ENCODE peak calls at places on chromosome 13, in nine cellular contexts. One of them, this sample, is unnamed.

GRCh38 chr13:27014406-27015359 is 156.9 kb downstream of the USP12 start:
- DNase-seq in Calu3: no peak
- DNase-seq in breast epithelium: no peak
- DNase-seq in activated CD4-positive, alpha-beta T cell treated with anti-CD3 and anti-CD28 coated beads, Interleukin-2, amount 10 ng/mL, durations not matched to agents 7 days and 5 days: no peak
- DNase-seq in LHCN-M2: no peak
- DNase-seq in HT-29: no peak
- DNase-seq in choroid plexus epithelial cell: no peak
- DNase-seq in iris pigment epithelial cell: no peak
- DNase-seq in activated gamma-delta T cell treated with anti-CD3 and anti-CD28 coated beads, Interleukin-2, amount 50 U/mL, for 16 hours: no peak
- DNase-seq in this sample: no peak

GRCh38 chr13:66216723-66217122 is 1013.4 kb downstream of the PCDH9 start:
- DNase-seq in activated gamma-delta T cell treated with anti-CD3 and anti-CD28 coated beads, Interleukin-2, amount 50 U/mL, for 16 hours: no peak
- DNase-seq in choroid plexus epithelial cell: peak; percentile 26
- DNase-seq in Calu3: no peak
- DNase-seq in iris pigment epithelial cell: no peak
- DNase-seq in activated CD4-positive, alpha-beta T cell treated with anti-CD3 and anti-CD28 coated beads, Interleukin-2, amount 10 ng/mL, durations not matched to agents 7 days and 5 days: no peak
- DNase-seq in LHCN-M2: peak; percentile 23
- DNase-seq in breast epithelium: no peak
- DNase-seq in HT-29: no peak
- DNase-seq in this sample: no peak

GRCh38 chr13:98368019-98368418 is 190.9 kb upstream of the RNF113B start:
- DNase-seq in activated gamma-delta T cell treated with anti-CD3 and anti-CD28 coated beads, Interleukin-2, amount 50 U/mL, for 16 hours: no peak
- DNase-seq in activated CD4-positive, alpha-beta T cell treated with anti-CD3 and anti-CD28 coated beads, Interleukin-2, amount 10 ng/mL, durations not matched to agents 7 days and 5 days: no peak
- DNase-seq in LHCN-M2: peak; percentile 25
- DNase-seq in breast epithelium: no peak
- DNase-seq in iris pigment epithelial cell: peak; percentile 87
- DNase-seq in Calu3: no peak
- DNase-seq in HT-29: no peak
- DNase-seq in choroid plexus epithelial cell: peak; percentile 70
- DNase-seq in this sample: no peak

GRCh38 chr13:100131863-100132574 is 43.1 kb downstream of the PCCA start:
- DNase-seq in Calu3: no peak
- DNase-seq in breast epithelium: no peak
- DNase-seq in LHCN-M2: peak; percentile 90
- DNase-seq in activated gamma-delta T cell treated with anti-CD3 and anti-CD28 coated beads, Interleukin-2, amount 50 U/mL, for 16 hours: no peak
- DNase-seq in choroid plexus epithelial cell: peak; percentile 88
- DNase-seq in activated CD4-positive, alpha-beta T cell treated with anti-CD3 and anti-CD28 coated beads, Interleukin-2, amount 10 ng/mL, durations not matched to agents 7 days and 5 days: no peak
- DNase-seq in HT-29: no peak
- DNase-seq in iris pigment epithelial cell: peak; percentile 98
- DNase-seq in this sample: no peak

GRCh38 chr13:95385808-95386207 is 84.6 kb upstream of the ABCC4 start:
- DNase-seq in iris pigment epithelial cell: no peak
- DNase-seq in HT-29: no peak
- DNase-seq in Calu3: no peak
- DNase-seq in choroid plexus epithelial cell: peak; percentile 8
- DNase-seq in activated gamma-delta T cell treated with anti-CD3 and anti-CD28 coated beads, Interleukin-2, amount 50 U/mL, for 16 hours: no peak
- DNase-seq in LHCN-M2: peak; percentile 27
- DNase-seq in breast epithelium: no peak
- DNase-seq in activated CD4-positive, alpha-beta T cell treated with anti-CD3 and anti-CD28 coated beads, Interleukin-2, amount 10 ng/mL, durations not matched to agents 7 days and 5 days: no peak
- DNase-seq in this sample: no peak

GRCh38 chr13:41271456-41272285 is 8.3 kb upstream of the MTRF1 start:
- DNase-seq in Calu3: no peak
- DNase-seq in LHCN-M2: no peak
- DNase-seq in iris pigment epithelial cell: no peak
- DNase-seq in breast epithelium: no peak
- DNase-seq in activated gamma-delta T cell treated with anti-CD3 and anti-CD28 coated beads, Interleukin-2, amount 50 U/mL, for 16 hours: no peak
- DNase-seq in activated CD4-positive, alpha-beta T cell treated with anti-CD3 and anti-CD28 coated beads, Interleukin-2, amount 10 ng/mL, durations not matched to agents 7 days and 5 days: no peak
- DNase-seq in choroid plexus epithelial cell: no peak
- DNase-seq in HT-29: no peak
- DNase-seq in this sample: no peak

GRCh38 chr13:49836516-49836915 is 44.0 kb upstream of the KPNA3 start:
- DNase-seq in Calu3: no peak
- DNase-seq in activated CD4-positive, alpha-beta T cell treated with anti-CD3 and anti-CD28 coated beads, Interleukin-2, amount 10 ng/mL, durations not matched to agents 7 days and 5 days: no peak
- DNase-seq in iris pigment epithelial cell: no peak
- DNase-seq in breast epithelium: no peak
- DNase-seq in activated gamma-delta T cell treated with anti-CD3 and anti-CD28 coated beads, Interleukin-2, amount 50 U/mL, for 16 hours: no peak
- DNase-seq in LHCN-M2: no peak
- DNase-seq in choroid plexus epithelial cell: peak; percentile 68
- DNase-seq in HT-29: no peak
- DNase-seq in this sample: no peak

GRCh38 chr13:91369432-91369831 is 21.9 kb downstream of the MIR17HG start:
- DNase-seq in activated CD4-positive, alpha-beta T cell treated with anti-CD3 and anti-CD28 coated beads, Interleukin-2, amount 10 ng/mL, durations not matched to agents 7 days and 5 days: no peak
- DNase-seq in breast epithelium: no peak
- DNase-seq in choroid plexus epithelial cell: peak; percentile 41
- DNase-seq in HT-29: no peak
- DNase-seq in iris pigment epithelial cell: peak; percentile 47
- DNase-seq in LHCN-M2: peak; percentile 60
- DNase-seq in activated gamma-delta T cell treated with anti-CD3 and anti-CD28 coated beads, Interleukin-2, amount 50 U/mL, for 16 hours: no peak
- DNase-seq in Calu3: no peak
- DNase-seq in this sample: no peak

GRCh38 chr13:60397693-60398437 is 845 bp downstream of the TDRD3 start:
- DNase-seq in choroid plexus epithelial cell: peak; percentile 79
- DNase-seq in LHCN-M2: peak; percentile 65
- DNase-seq in HT-29: peak; percentile 75
- DNase-seq in Calu3: peak; percentile 10
- DNase-seq in breast epithelium: peak; percentile 59
- DNase-seq in activated gamma-delta T cell treated with anti-CD3 and anti-CD28 coated beads, Interleukin-2, amount 50 U/mL, for 16 hours: no peak
- DNase-seq in iris pigment epithelial cell: peak; percentile 81
- DNase-seq in activated CD4-positive, alpha-beta T cell treated with anti-CD3 and anti-CD28 coated beads, Interleukin-2, amount 10 ng/mL, durations not matched to agents 7 days and 5 days: peak; percentile 36
- DNase-seq in this sample: peak; percentile 92

GRCh38 chr13:37109080-37109678 is 3.7 kb upstream of the CSNK1A1L start:
- DNase-seq in breast epithelium: no peak
- DNase-seq in Calu3: peak; percentile 11
- DNase-seq in choroid plexus epithelial cell: peak; percentile 79
- DNase-seq in HT-29: peak; percentile 78
- DNase-seq in activated CD4-positive, alpha-beta T cell treated with anti-CD3 and anti-CD28 coated beads, Interleukin-2, amount 10 ng/mL, durations not matched to agents 7 days and 5 days: no peak
- DNase-seq in activated gamma-delta T cell treated with anti-CD3 and anti-CD28 coated beads, Interleukin-2, amount 50 U/mL, for 16 hours: no peak
- DNase-seq in iris pigment epithelial cell: peak; percentile 59
- DNase-seq in LHCN-M2: peak; percentile 49
- DNase-seq in this sample: no peak

GRCh38 chr13:44378277-44378676 is 4.7 kb downstream of the SERP2 start:
- DNase-seq in HT-29: peak; percentile 67
- DNase-seq in choroid plexus epithelial cell: no peak
- DNase-seq in breast epithelium: no peak
- DNase-seq in activated gamma-delta T cell treated with anti-CD3 and anti-CD28 coated beads, Interleukin-2, amount 50 U/mL, for 16 hours: no peak
- DNase-seq in LHCN-M2: no peak
- DNase-seq in iris pigment epithelial cell: no peak
- DNase-seq in activated CD4-positive, alpha-beta T cell treated with anti-CD3 and anti-CD28 coated beads, Interleukin-2, amount 10 ng/mL, durations not matched to agents 7 days and 5 days: no peak
- DNase-seq in Calu3: no peak
- DNase-seq in this sample: no peak

GRCh38 chr13:113121928-113122420 is 625 bp upstream of the F10 start:
- DNase-seq in activated CD4-positive, alpha-beta T cell treated with anti-CD3 and anti-CD28 coated beads, Interleukin-2, amount 10 ng/mL, durations not matched to agents 7 days and 5 days: no peak
- DNase-seq in breast epithelium: peak; percentile 40
- DNase-seq in LHCN-M2: no peak
- DNase-seq in activated gamma-delta T cell treated with anti-CD3 and anti-CD28 coated beads, Interleukin-2, amount 50 U/mL, for 16 hours: no peak
- DNase-seq in choroid plexus epithelial cell: no peak
- DNase-seq in iris pigment epithelial cell: no peak
- DNase-seq in HT-29: no peak
- DNase-seq in Calu3: no peak
- DNase-seq in this sample: no peak

GRCh38 chr13:105139380-105140285 is 1395.8 kb downstream of the EFNB2 start:
- DNase-seq in HT-29: peak; percentile 86
- DNase-seq in activated CD4-positive, alpha-beta T cell treated with anti-CD3 and anti-CD28 coated beads, Interleukin-2, amount 10 ng/mL, durations not matched to agents 7 days and 5 days: peak; percentile 79
- DNase-seq in activated gamma-delta T cell treated with anti-CD3 and anti-CD28 coated beads, Interleukin-2, amount 50 U/mL, for 16 hours: peak; percentile 45
- DNase-seq in LHCN-M2: peak; percentile 63
- DNase-seq in choroid plexus epithelial cell: peak; percentile 8
- DNase-seq in iris pigment epithelial cell: no peak
- DNase-seq in breast epithelium: no peak
- DNase-seq in Calu3: no peak
- DNase-seq in this sample: no peak

GRCh38 chr13:25727776-25728175 is 324.0 kb downstream of the SHISA2 start:
- DNase-seq in iris pigment epithelial cell: no peak
- DNase-seq in choroid plexus epithelial cell: no peak
- DNase-seq in LHCN-M2: no peak
- DNase-seq in activated gamma-delta T cell treated with anti-CD3 and anti-CD28 coated beads, Interleukin-2, amount 50 U/mL, for 16 hours: no peak
- DNase-seq in Calu3: no peak
- DNase-seq in breast epithelium: no peak
- DNase-seq in activated CD4-positive, alpha-beta T cell treated with anti-CD3 and anti-CD28 coated beads, Interleukin-2, amount 10 ng/mL, durations not matched to agents 7 days and 5 days: no peak
- DNase-seq in HT-29: no peak
- DNase-seq in this sample: no peak

GRCh38 chr13:113531041-113531873 is 40.7 kb upstream of the DCUN1D2 start:
- DNase-seq in iris pigment epithelial cell: no peak
- DNase-seq in choroid plexus epithelial cell: no peak
- DNase-seq in HT-29: no peak
- DNase-seq in activated gamma-delta T cell treated with anti-CD3 and anti-CD28 coated beads, Interleukin-2, amount 50 U/mL, for 16 hours: no peak
- DNase-seq in Calu3: no peak
- DNase-seq in breast epithelium: peak; percentile 46
- DNase-seq in LHCN-M2: no peak
- DNase-seq in activated CD4-positive, alpha-beta T cell treated with anti-CD3 and anti-CD28 coated beads, Interleukin-2, amount 10 ng/mL, durations not matched to agents 7 days and 5 days: no peak
- DNase-seq in this sample: no peak

GRCh38 chr13:95509521-95510315 is 42.8 kb upstream of the CLDN10 start:
- DNase-seq in choroid plexus epithelial cell: peak; percentile 30
- DNase-seq in LHCN-M2: peak; percentile 91
- DNase-seq in activated CD4-positive, alpha-beta T cell treated with anti-CD3 and anti-CD28 coated beads, Interleukin-2, amount 10 ng/mL, durations not matched to agents 7 days and 5 days: no peak
- DNase-seq in breast epithelium: no peak
- DNase-seq in HT-29: no peak
- DNase-seq in activated gamma-delta T cell treated with anti-CD3 and anti-CD28 coated beads, Interleukin-2, amount 50 U/mL, for 16 hours: no peak
- DNase-seq in Calu3: no peak
- DNase-seq in iris pigment epithelial cell: peak; percentile 40
- DNase-seq in this sample: no peak

GRCh38 chr13:46303743-46304385 is 83.2 kb downstream of the RUBCNL start:
- DNase-seq in LHCN-M2: no peak
- DNase-seq in Calu3: no peak
- DNase-seq in activated gamma-delta T cell treated with anti-CD3 and anti-CD28 coated beads, Interleukin-2, amount 50 U/mL, for 16 hours: no peak
- DNase-seq in iris pigment epithelial cell: no peak
- DNase-seq in HT-29: no peak
- DNase-seq in choroid plexus epithelial cell: no peak
- DNase-seq in breast epithelium: no peak
- DNase-seq in activated CD4-positive, alpha-beta T cell treated with anti-CD3 and anti-CD28 coated beads, Interleukin-2, amount 10 ng/mL, durations not matched to agents 7 days and 5 days: no peak
- DNase-seq in this sample: no peak

GRCh38 chr13:40026741-40027140 is 371.3 kb downstream of the COG6 start:
- DNase-seq in Calu3: no peak
- DNase-seq in choroid plexus epithelial cell: no peak
- DNase-seq in activated CD4-positive, alpha-beta T cell treated with anti-CD3 and anti-CD28 coated beads, Interleukin-2, amount 10 ng/mL, durations not matched to agents 7 days and 5 days: peak; percentile 24
- DNase-seq in breast epithelium: no peak
- DNase-seq in LHCN-M2: no peak
- DNase-seq in iris pigment epithelial cell: no peak
- DNase-seq in HT-29: no peak
- DNase-seq in activated gamma-delta T cell treated with anti-CD3 and anti-CD28 coated beads, Interleukin-2, amount 50 U/mL, for 16 hours: peak; percentile 25
- DNase-seq in this sample: no peak

GRCh38 chr13:36293497-36293896 is 4.1 kb downstream of the CCDC169 start:
- DNase-seq in LHCN-M2: no peak
- DNase-seq in iris pigment epithelial cell: no peak
- DNase-seq in activated gamma-delta T cell treated with anti-CD3 and anti-CD28 coated beads, Interleukin-2, amount 50 U/mL, for 16 hours: no peak
- DNase-seq in breast epithelium: no peak
- DNase-seq in Calu3: no peak
- DNase-seq in activated CD4-positive, alpha-beta T cell treated with anti-CD3 and anti-CD28 coated beads, Interleukin-2, amount 10 ng/mL, durations not matched to agents 7 days and 5 days: no peak
- DNase-seq in choroid plexus epithelial cell: no peak
- DNase-seq in HT-29: no peak
- DNase-seq in this sample: no peak

GRCh38 chr13:23443878-23444277 is 10.4 kb upstream of the SACS start:
- DNase-seq in iris pigment epithelial cell: no peak
- DNase-seq in Calu3: no peak
- DNase-seq in breast epithelium: no peak
- DNase-seq in activated CD4-positive, alpha-beta T cell treated with anti-CD3 and anti-CD28 coated beads, Interleukin-2, amount 10 ng/mL, durations not matched to agents 7 days and 5 days: no peak
- DNase-seq in HT-29: no peak
- DNase-seq in activated gamma-delta T cell treated with anti-CD3 and anti-CD28 coated beads, Interleukin-2, amount 50 U/mL, for 16 hours: no peak
- DNase-seq in LHCN-M2: peak; percentile 41
- DNase-seq in choroid plexus epithelial cell: no peak
- DNase-seq in this sample: no peak

GRCh38 chr13:110399801-110400200 is 92.7 kb downstream of the COL4A2 start:
- DNase-seq in HT-29: no peak
- DNase-seq in breast epithelium: no peak
- DNase-seq in choroid plexus epithelial cell: peak; percentile 85
- DNase-seq in iris pigment epithelial cell: peak; percentile 85
- DNase-seq in LHCN-M2: no peak
- DNase-seq in activated CD4-positive, alpha-beta T cell treated with anti-CD3 and anti-CD28 coated beads, Interleukin-2, amount 10 ng/mL, durations not matched to agents 7 days and 5 days: no peak
- DNase-seq in activated gamma-delta T cell treated with anti-CD3 and anti-CD28 coated beads, Interleukin-2, amount 50 U/mL, for 16 hours: no peak
- DNase-seq in Calu3: no peak
- DNase-seq in this sample: no peak

GRCh38 chr13:90926459-90926858 is 421.0 kb upstream of the MIR17HG start:
- DNase-seq in Calu3: no peak
- DNase-seq in activated CD4-positive, alpha-beta T cell treated with anti-CD3 and anti-CD28 coated beads, Interleukin-2, amount 10 ng/mL, durations not matched to agents 7 days and 5 days: no peak
- DNase-seq in activated gamma-delta T cell treated with anti-CD3 and anti-CD28 coated beads, Interleukin-2, amount 50 U/mL, for 16 hours: no peak
- DNase-seq in choroid plexus epithelial cell: no peak
- DNase-seq in LHCN-M2: no peak
- DNase-seq in HT-29: no peak
- DNase-seq in iris pigment epithelial cell: no peak
- DNase-seq in breast epithelium: no peak
- DNase-seq in this sample: no peak

GRCh38 chr13:113526466-113527220 is 36.1 kb upstream of the DCUN1D2 start:
- DNase-seq in LHCN-M2: no peak
- DNase-seq in HT-29: peak; percentile 8
- DNase-seq in activated gamma-delta T cell treated with anti-CD3 and anti-CD28 coated beads, Interleukin-2, amount 50 U/mL, for 16 hours: no peak
- DNase-seq in activated CD4-positive, alpha-beta T cell treated with anti-CD3 and anti-CD28 coated beads, Interleukin-2, amount 10 ng/mL, durations not matched to agents 7 days and 5 days: no peak
- DNase-seq in iris pigment epithelial cell: no peak
- DNase-seq in Calu3: no peak
- DNase-seq in choroid plexus epithelial cell: no peak
- DNase-seq in breast epithelium: peak; percentile 9
- DNase-seq in this sample: no peak

GRCh38 chr13:102877285-102877684 is 31.5 kb downstream of the ERCC5 start:
- DNase-seq in LHCN-M2: peak; percentile 70
- DNase-seq in activated CD4-positive, alpha-beta T cell treated with anti-CD3 and anti-CD28 coated beads, Interleukin-2, amount 10 ng/mL, durations not matched to agents 7 days and 5 days: no peak
- DNase-seq in iris pigment epithelial cell: peak; percentile 87
- DNase-seq in breast epithelium: no peak
- DNase-seq in Calu3: no peak
- DNase-seq in HT-29: no peak
- DNase-seq in choroid plexus epithelial cell: peak; percentile 88
- DNase-seq in activated gamma-delta T cell treated with anti-CD3 and anti-CD28 coated beads, Interleukin-2, amount 50 U/mL, for 16 hours: no peak
- DNase-seq in this sample: no peak

GRCh38 chr13:23488442-23488841 is 54.9 kb upstream of the SACS start:
- DNase-seq in breast epithelium: no peak
- DNase-seq in HT-29: peak; percentile 74
- DNase-seq in activated CD4-positive, alpha-beta T cell treated with anti-CD3 and anti-CD28 coated beads, Interleukin-2, amount 10 ng/mL, durations not matched to agents 7 days and 5 days: no peak
- DNase-seq in Calu3: no peak
- DNase-seq in LHCN-M2: peak; percentile 96
- DNase-seq in choroid plexus epithelial cell: peak; percentile 66
- DNase-seq in iris pigment epithelial cell: peak; percentile 68
- DNase-seq in activated gamma-delta T cell treated with anti-CD3 and anti-CD28 coated beads, Interleukin-2, amount 50 U/mL, for 16 hours: no peak
- DNase-seq in this sample: no peak

GRCh38 chr13:113411216-113412023 is 41.9 kb downstream of the ADPRHL1 start:
- DNase-seq in iris pigment epithelial cell: peak; percentile 96
- DNase-seq in activated gamma-delta T cell treated with anti-CD3 and anti-CD28 coated beads, Interleukin-2, amount 50 U/mL, for 16 hours: no peak
- DNase-seq in activated CD4-positive, alpha-beta T cell treated with anti-CD3 and anti-CD28 coated beads, Interleukin-2, amount 10 ng/mL, durations not matched to agents 7 days and 5 days: no peak
- DNase-seq in HT-29: peak; percentile 65
- DNase-seq in LHCN-M2: peak; percentile 99
- DNase-seq in choroid plexus epithelial cell: peak; percentile 91
- DNase-seq in breast epithelium: no peak
- DNase-seq in Calu3: no peak
- DNase-seq in this sample: no peak

GRCh38 chr13:112442483-112443090 is 66.4 kb downstream of the SPACA7 start:
- DNase-seq in HT-29: no peak
- DNase-seq in activated gamma-delta T cell treated with anti-CD3 and anti-CD28 coated beads, Interleukin-2, amount 50 U/mL, for 16 hours: no peak
- DNase-seq in Calu3: no peak
- DNase-seq in activated CD4-positive, alpha-beta T cell treated with anti-CD3 and anti-CD28 coated beads, Interleukin-2, amount 10 ng/mL, durations not matched to agents 7 days and 5 days: no peak
- DNase-seq in LHCN-M2: no peak
- DNase-seq in breast epithelium: no peak
- DNase-seq in choroid plexus epithelial cell: no peak
- DNase-seq in iris pigment epithelial cell: no peak
- DNase-seq in this sample: peak; percentile 85

GRCh38 chr13:41649659-41650058 is 192.3 kb downstream of the RGCC start:
- DNase-seq in iris pigment epithelial cell: peak; percentile 72
- DNase-seq in activated gamma-delta T cell treated with anti-CD3 and anti-CD28 coated beads, Interleukin-2, amount 50 U/mL, for 16 hours: no peak
- DNase-seq in activated CD4-positive, alpha-beta T cell treated with anti-CD3 and anti-CD28 coated beads, Interleukin-2, amount 10 ng/mL, durations not matched to agents 7 days and 5 days: no peak
- DNase-seq in HT-29: peak; percentile 58
- DNase-seq in LHCN-M2: peak; percentile 29
- DNase-seq in choroid plexus epithelial cell: peak; percentile 79
- DNase-seq in Calu3: no peak
- DNase-seq in breast epithelium: no peak
- DNase-seq in this sample: no peak

GRCh38 chr13:35712907-35713685 is 236.6 kb upstream of the MAB21L1 start:
- DNase-seq in Calu3: no peak
- DNase-seq in activated gamma-delta T cell treated with anti-CD3 and anti-CD28 coated beads, Interleukin-2, amount 50 U/mL, for 16 hours: no peak
- DNase-seq in iris pigment epithelial cell: peak; percentile 61
- DNase-seq in HT-29: no peak
- DNase-seq in choroid plexus epithelial cell: peak; percentile 56
- DNase-seq in breast epithelium: no peak
- DNase-seq in LHCN-M2: no peak
- DNase-seq in activated CD4-positive, alpha-beta T cell treated with anti-CD3 and anti-CD28 coated beads, Interleukin-2, amount 10 ng/mL, durations not matched to agents 7 days and 5 days: no peak
- DNase-seq in this sample: no peak

GRCh38 chr13:34155931-34156607 is 338.1 kb downstream of the RFC3 start:
- DNase-seq in HT-29: peak; percentile 89
- DNase-seq in iris pigment epithelial cell: peak; percentile 81
- DNase-seq in LHCN-M2: peak; percentile 30
- DNase-seq in Calu3: no peak
- DNase-seq in activated CD4-positive, alpha-beta T cell treated with anti-CD3 and anti-CD28 coated beads, Interleukin-2, amount 10 ng/mL, durations not matched to agents 7 days and 5 days: no peak
- DNase-seq in breast epithelium: no peak
- DNase-seq in choroid plexus epithelial cell: peak; percentile 57
- DNase-seq in activated gamma-delta T cell treated with anti-CD3 and anti-CD28 coated beads, Interleukin-2, amount 50 U/mL, for 16 hours: no peak
- DNase-seq in this sample: no peak

GRCh38 chr13:42007844-42008243 is 40.6 kb upstream of the DGKH start:
- DNase-seq in iris pigment epithelial cell: peak; percentile 81
- DNase-seq in choroid plexus epithelial cell: peak; percentile 47
- DNase-seq in LHCN-M2: peak; percentile 37
- DNase-seq in breast epithelium: no peak
- DNase-seq in activated CD4-positive, alpha-beta T cell treated with anti-CD3 and anti-CD28 coated beads, Interleukin-2, amount 10 ng/mL, durations not matched to agents 7 days and 5 days: no peak
- DNase-seq in HT-29: no peak
- DNase-seq in activated gamma-delta T cell treated with anti-CD3 and anti-CD28 coated beads, Interleukin-2, amount 50 U/mL, for 16 hours: no peak
- DNase-seq in Calu3: no peak
- DNase-seq in this sample: no peak